ENCODE peak calls at places on chromosomes 11 and 22, in eight cellular contexts. One of them, this sample, is unnamed.

GRCh38 chr11:60912223-60912850 is 1.6 kb upstream of the TMEM109 start:
- DNase-seq in activated T-helper 1 cell treated with anti-CD3 and anti-CD28 coated beads, Interleukin-2, amount 50 U/mL, for 16 hours: no peak
- DNase-seq in gastrocnemius medialis: no peak
- DNase-seq in progenitor cell of endocrine pancreas: no peak
- DNase-seq in activated CD8-positive, alpha-beta memory T cell treated with anti-CD3 and anti-CD28 coated beads, Interleukin-2, amount 50 U/mL, for 48 hours: no peak
- DNase-seq in aorta: no peak
- DNase-seq in astrocyte of the spinal cord: peak
- DNase-seq in epithelial cell of proximal tubule: no peak
- DNase-seq in this sample: no peak

GRCh38 chr11:3093281-3094191 is 36.3 kb upstream of the CARS1 start:
- DNase-seq in activated T-helper 1 cell treated with anti-CD3 and anti-CD28 coated beads, Interleukin-2, amount 50 U/mL, for 16 hours: no peak
- DNase-seq in gastrocnemius medialis: no peak
- DNase-seq in progenitor cell of endocrine pancreas: no peak
- DNase-seq in activated CD8-positive, alpha-beta memory T cell treated with anti-CD3 and anti-CD28 coated beads, Interleukin-2, amount 50 U/mL, for 48 hours: peak
- DNase-seq in aorta: no peak
- DNase-seq in astrocyte of the spinal cord: no peak
- DNase-seq in epithelial cell of proximal tubule: no peak
- DNase-seq in this sample: no peak

GRCh38 chr11:128779036-128779435 is 85.2 kb downstream of the FLI1 start:
- DNase-seq in activated T-helper 1 cell treated with anti-CD3 and anti-CD28 coated beads, Interleukin-2, amount 50 U/mL, for 16 hours: no peak
- DNase-seq in gastrocnemius medialis: no peak
- DNase-seq in progenitor cell of endocrine pancreas: no peak
- DNase-seq in activated CD8-positive, alpha-beta memory T cell treated with anti-CD3 and anti-CD28 coated beads, Interleukin-2, amount 50 U/mL, for 48 hours: no peak
- DNase-seq in aorta: no peak
- DNase-seq in astrocyte of the spinal cord: peak
- DNase-seq in epithelial cell of proximal tubule: no peak
- DNase-seq in this sample: no peak

GRCh38 chr22:17264321-17265052 is 45.3 kb upstream of the ADA2 start:
- DNase-seq in activated T-helper 1 cell treated with anti-CD3 and anti-CD28 coated beads, Interleukin-2, amount 50 U/mL, for 16 hours: no peak
- DNase-seq in gastrocnemius medialis: peak
- DNase-seq in progenitor cell of endocrine pancreas: no peak
- DNase-seq in activated CD8-positive, alpha-beta memory T cell treated with anti-CD3 and anti-CD28 coated beads, Interleukin-2, amount 50 U/mL, for 48 hours: no peak
- DNase-seq in aorta: no peak
- DNase-seq in astrocyte of the spinal cord: peak
- DNase-seq in epithelial cell of proximal tubule: no peak
- DNase-seq in this sample: no peak

GRCh38 chr22:45731041-45731797 is 59.6 kb downstream of the ATXN10 start:
- DNase-seq in activated T-helper 1 cell treated with anti-CD3 and anti-CD28 coated beads, Interleukin-2, amount 50 U/mL, for 16 hours: no peak
- DNase-seq in gastrocnemius medialis: no peak
- DNase-seq in progenitor cell of endocrine pancreas: no peak
- DNase-seq in activated CD8-positive, alpha-beta memory T cell treated with anti-CD3 and anti-CD28 coated beads, Interleukin-2, amount 50 U/mL, for 48 hours: no peak
- DNase-seq in aorta: no peak
- DNase-seq in astrocyte of the spinal cord: peak
- DNase-seq in epithelial cell of proximal tubule: no peak
- DNase-seq in this sample: no peak

GRCh38 chr11:14223636-14224035 is 135.3 kb downstream of the RRAS2 start:
- DNase-seq in activated T-helper 1 cell treated with anti-CD3 and anti-CD28 coated beads, Interleukin-2, amount 50 U/mL, for 16 hours: no peak
- DNase-seq in gastrocnemius medialis: no peak
- DNase-seq in progenitor cell of endocrine pancreas: no peak
- DNase-seq in activated CD8-positive, alpha-beta memory T cell treated with anti-CD3 and anti-CD28 coated beads, Interleukin-2, amount 50 U/mL, for 48 hours: no peak
- DNase-seq in aorta: no peak
- DNase-seq in astrocyte of the spinal cord: no peak
- DNase-seq in epithelial cell of proximal tubule: no peak
- DNase-seq in this sample: no peak

GRCh38 chr11:111324277-111324720 is 26.0 kb downstream of the POU2AF3 start:
- DNase-seq in activated T-helper 1 cell treated with anti-CD3 and anti-CD28 coated beads, Interleukin-2, amount 50 U/mL, for 16 hours: no peak
- DNase-seq in gastrocnemius medialis: no peak
- DNase-seq in progenitor cell of endocrine pancreas: no peak
- DNase-seq in activated CD8-positive, alpha-beta memory T cell treated with anti-CD3 and anti-CD28 coated beads, Interleukin-2, amount 50 U/mL, for 48 hours: no peak
- DNase-seq in aorta: peak
- DNase-seq in astrocyte of the spinal cord: peak
- DNase-seq in epithelial cell of proximal tubule: no peak
- DNase-seq in this sample: no peak

GRCh38 chr11:32434387-32435151 is 770 bp downstream of the WT1 start:
- DNase-seq in activated T-helper 1 cell treated with anti-CD3 and anti-CD28 coated beads, Interleukin-2, amount 50 U/mL, for 16 hours: no peak
- DNase-seq in gastrocnemius medialis: no peak
- DNase-seq in progenitor cell of endocrine pancreas: no peak
- DNase-seq in activated CD8-positive, alpha-beta memory T cell treated with anti-CD3 and anti-CD28 coated beads, Interleukin-2, amount 50 U/mL, for 48 hours: peak
- DNase-seq in aorta: no peak
- DNase-seq in astrocyte of the spinal cord: no peak
- DNase-seq in epithelial cell of proximal tubule: no peak
- DNase-seq in this sample: peak

GRCh38 chr11:123132881-123133280 is 62.2 kb downstream of the CLMP start:
- DNase-seq in activated T-helper 1 cell treated with anti-CD3 and anti-CD28 coated beads, Interleukin-2, amount 50 U/mL, for 16 hours: no peak
- DNase-seq in gastrocnemius medialis: no peak
- DNase-seq in progenitor cell of endocrine pancreas: no peak
- DNase-seq in activated CD8-positive, alpha-beta memory T cell treated with anti-CD3 and anti-CD28 coated beads, Interleukin-2, amount 50 U/mL, for 48 hours: no peak
- DNase-seq in aorta: no peak
- DNase-seq in astrocyte of the spinal cord: no peak
- DNase-seq in epithelial cell of proximal tubule: no peak
- DNase-seq in this sample: no peak

GRCh38 chr11:69003301-69003865 is 9.7 kb downstream of the MRGPRF start:
- DNase-seq in activated T-helper 1 cell treated with anti-CD3 and anti-CD28 coated beads, Interleukin-2, amount 50 U/mL, for 16 hours: no peak
- DNase-seq in gastrocnemius medialis: no peak
- DNase-seq in progenitor cell of endocrine pancreas: no peak
- DNase-seq in activated CD8-positive, alpha-beta memory T cell treated with anti-CD3 and anti-CD28 coated beads, Interleukin-2, amount 50 U/mL, for 48 hours: no peak
- DNase-seq in aorta: peak
- DNase-seq in astrocyte of the spinal cord: no peak
- DNase-seq in epithelial cell of proximal tubule: no peak
- DNase-seq in this sample: peak

GRCh38 chr11:68956142-68956541 is 24.6 kb downstream of the MRGPRD start:
- DNase-seq in activated T-helper 1 cell treated with anti-CD3 and anti-CD28 coated beads, Interleukin-2, amount 50 U/mL, for 16 hours: no peak
- DNase-seq in gastrocnemius medialis: no peak
- DNase-seq in progenitor cell of endocrine pancreas: no peak
- DNase-seq in activated CD8-positive, alpha-beta memory T cell treated with anti-CD3 and anti-CD28 coated beads, Interleukin-2, amount 50 U/mL, for 48 hours: no peak
- DNase-seq in aorta: no peak
- DNase-seq in astrocyte of the spinal cord: no peak
- DNase-seq in epithelial cell of proximal tubule: no peak
- DNase-seq in this sample: no peak

GRCh38 chr11:100247701-100248100 is 439.4 kb upstream of the ARHGAP42 start:
- DNase-seq in activated T-helper 1 cell treated with anti-CD3 and anti-CD28 coated beads, Interleukin-2, amount 50 U/mL, for 16 hours: no peak
- DNase-seq in gastrocnemius medialis: no peak
- DNase-seq in progenitor cell of endocrine pancreas: no peak
- DNase-seq in activated CD8-positive, alpha-beta memory T cell treated with anti-CD3 and anti-CD28 coated beads, Interleukin-2, amount 50 U/mL, for 48 hours: no peak
- DNase-seq in aorta: no peak
- DNase-seq in astrocyte of the spinal cord: no peak
- DNase-seq in epithelial cell of proximal tubule: no peak
- DNase-seq in this sample: no peak

GRCh38 chr11:108221401-108221800 is 1.0 kb downstream of the NPAT start:
- DNase-seq in activated T-helper 1 cell treated with anti-CD3 and anti-CD28 coated beads, Interleukin-2, amount 50 U/mL, for 16 hours: no peak
- DNase-seq in gastrocnemius medialis: no peak
- DNase-seq in progenitor cell of endocrine pancreas: no peak
- DNase-seq in activated CD8-positive, alpha-beta memory T cell treated with anti-CD3 and anti-CD28 coated beads, Interleukin-2, amount 50 U/mL, for 48 hours: no peak
- DNase-seq in aorta: no peak
- DNase-seq in astrocyte of the spinal cord: peak
- DNase-seq in epithelial cell of proximal tubule: no peak
- DNase-seq in this sample: no peak

GRCh38 chr11:57100638-57101312 is 81.0 kb upstream of the LRRC55 start:
- DNase-seq in activated T-helper 1 cell treated with anti-CD3 and anti-CD28 coated beads, Interleukin-2, amount 50 U/mL, for 16 hours: no peak
- DNase-seq in gastrocnemius medialis: no peak
- DNase-seq in progenitor cell of endocrine pancreas: no peak
- DNase-seq in activated CD8-positive, alpha-beta memory T cell treated with anti-CD3 and anti-CD28 coated beads, Interleukin-2, amount 50 U/mL, for 48 hours: no peak
- DNase-seq in aorta: no peak
- DNase-seq in astrocyte of the spinal cord: no peak
- DNase-seq in epithelial cell of proximal tubule: no peak
- DNase-seq in this sample: no peak

GRCh38 chr11:17779861-17780594 is 45.4 kb downstream of the KCNC1 start:
- DNase-seq in activated T-helper 1 cell treated with anti-CD3 and anti-CD28 coated beads, Interleukin-2, amount 50 U/mL, for 16 hours: no peak
- DNase-seq in gastrocnemius medialis: no peak
- DNase-seq in progenitor cell of endocrine pancreas: no peak
- DNase-seq in activated CD8-positive, alpha-beta memory T cell treated with anti-CD3 and anti-CD28 coated beads, Interleukin-2, amount 50 U/mL, for 48 hours: no peak
- DNase-seq in aorta: no peak
- DNase-seq in astrocyte of the spinal cord: no peak
- DNase-seq in epithelial cell of proximal tubule: no peak
- DNase-seq in this sample: peak

GRCh38 chr11:103536335-103536722 is 427.1 kb downstream of the DYNC2H1 start:
- DNase-seq in activated T-helper 1 cell treated with anti-CD3 and anti-CD28 coated beads, Interleukin-2, amount 50 U/mL, for 16 hours: no peak
- DNase-seq in gastrocnemius medialis: no peak
- DNase-seq in progenitor cell of endocrine pancreas: no peak
- DNase-seq in activated CD8-positive, alpha-beta memory T cell treated with anti-CD3 and anti-CD28 coated beads, Interleukin-2, amount 50 U/mL, for 48 hours: no peak
- DNase-seq in aorta: no peak
- DNase-seq in astrocyte of the spinal cord: no peak
- DNase-seq in epithelial cell of proximal tubule: no peak
- DNase-seq in this sample: no peak

GRCh38 chr22:48391171-48391711 is 1436.4 kb downstream of the BRD1 start:
- DNase-seq in activated T-helper 1 cell treated with anti-CD3 and anti-CD28 coated beads, Interleukin-2, amount 50 U/mL, for 16 hours: no peak
- DNase-seq in gastrocnemius medialis: no peak
- DNase-seq in progenitor cell of endocrine pancreas: no peak
- DNase-seq in activated CD8-positive, alpha-beta memory T cell treated with anti-CD3 and anti-CD28 coated beads, Interleukin-2, amount 50 U/mL, for 48 hours: no peak
- DNase-seq in aorta: no peak
- DNase-seq in astrocyte of the spinal cord: no peak
- DNase-seq in epithelial cell of proximal tubule: no peak
- DNase-seq in this sample: no peak

GRCh38 chr11:60195923-60196368 is 13.1 kb upstream of the MS4A6A start:
- DNase-seq in activated T-helper 1 cell treated with anti-CD3 and anti-CD28 coated beads, Interleukin-2, amount 50 U/mL, for 16 hours: no peak
- DNase-seq in gastrocnemius medialis: no peak
- DNase-seq in progenitor cell of endocrine pancreas: no peak
- DNase-seq in activated CD8-positive, alpha-beta memory T cell treated with anti-CD3 and anti-CD28 coated beads, Interleukin-2, amount 50 U/mL, for 48 hours: no peak
- DNase-seq in aorta: no peak
- DNase-seq in astrocyte of the spinal cord: no peak
- DNase-seq in epithelial cell of proximal tubule: no peak
- DNase-seq in this sample: no peak

GRCh38 chr22:26743149-26743548 is 85.8 kb downstream of the MIAT start:
- DNase-seq in activated T-helper 1 cell treated with anti-CD3 and anti-CD28 coated beads, Interleukin-2, amount 50 U/mL, for 16 hours: no peak
- DNase-seq in gastrocnemius medialis: no peak
- DNase-seq in progenitor cell of endocrine pancreas: no peak
- DNase-seq in activated CD8-positive, alpha-beta memory T cell treated with anti-CD3 and anti-CD28 coated beads, Interleukin-2, amount 50 U/mL, for 48 hours: no peak
- DNase-seq in aorta: no peak
- DNase-seq in astrocyte of the spinal cord: no peak
- DNase-seq in epithelial cell of proximal tubule: no peak
- DNase-seq in this sample: no peak

GRCh38 chr11:7673724-7674434 is 579 bp upstream of the CYB5R2 start:
- DNase-seq in activated T-helper 1 cell treated with anti-CD3 and anti-CD28 coated beads, Interleukin-2, amount 50 U/mL, for 16 hours: no peak
- DNase-seq in gastrocnemius medialis: no peak
- DNase-seq in progenitor cell of endocrine pancreas: peak
- DNase-seq in activated CD8-positive, alpha-beta memory T cell treated with anti-CD3 and anti-CD28 coated beads, Interleukin-2, amount 50 U/mL, for 48 hours: peak
- DNase-seq in aorta: no peak
- DNase-seq in astrocyte of the spinal cord: peak
- DNase-seq in epithelial cell of proximal tubule: no peak
- DNase-seq in this sample: no peak

This sample was measured in spleen.